ENCODE peak calls at places on chromosomes 11 and 22, in nine cellular contexts. One of them, this sample, is unnamed.
A peak's percentile ranks its signal among the peaks of the same experiment; 100 is the strongest.

GRCh38 chr11:113862430-113862829 is 12.9 kb downstream of the USP28 start:
- DNase-seq in GM20000: no peak
- DNase-seq in skeletal muscle cell: peak; percentile 31
- DNase-seq in foreskin fibroblast: peak; percentile 32
- DNase-seq in cardiac fibroblast: peak; percentile 6
- DNase-seq in ACHN: no peak
- DNase-seq in AG08396: peak; percentile 13
- DNase-seq in mammary epithelial cell: peak; percentile 15
- DNase-seq in T-helper 2 cell: no peak
- DNase-seq in this sample: peak; percentile 3

GRCh38 chr11:33701831-33702230 is 1.2 kb upstream of the C11orf91 start:
- DNase-seq in mammary epithelial cell: peak; percentile 91
- DNase-seq in cardiac fibroblast: peak; percentile 89
- DNase-seq in GM20000: no peak
- DNase-seq in T-helper 2 cell: no peak
- DNase-seq in skeletal muscle cell: peak; percentile 90
- DNase-seq in ACHN: no peak
- DNase-seq in AG08396: no peak
- DNase-seq in foreskin fibroblast: peak; percentile 88
- DNase-seq in this sample: no peak

GRCh38 chr22:50544078-50544745 is 1.5 kb upstream of the KLHDC7B start:
- DNase-seq in mammary epithelial cell: no peak
- DNase-seq in foreskin fibroblast: peak; percentile 85
- DNase-seq in AG08396: peak; percentile 86
- DNase-seq in ACHN: peak; percentile 81
- DNase-seq in cardiac fibroblast: peak; percentile 67
- DNase-seq in GM20000: peak; percentile 88
- DNase-seq in T-helper 2 cell: peak; percentile 73
- DNase-seq in skeletal muscle cell: no peak
- DNase-seq in this sample: no peak

GRCh38 chr11:60282291-60282690 is 1.8 kb downstream of the MS4A4A start:
- DNase-seq in GM20000: no peak
- DNase-seq in cardiac fibroblast: no peak
- DNase-seq in foreskin fibroblast: no peak
- DNase-seq in AG08396: no peak
- DNase-seq in skeletal muscle cell: no peak
- DNase-seq in T-helper 2 cell: no peak
- DNase-seq in ACHN: no peak
- DNase-seq in mammary epithelial cell: no peak
- DNase-seq in this sample: no peak

GRCh38 chr11:109309153-109309552 is 112.8 kb upstream of the C11orf87 start:
- DNase-seq in foreskin fibroblast: peak; percentile 3
- DNase-seq in ACHN: no peak
- DNase-seq in skeletal muscle cell: peak; percentile 68
- DNase-seq in GM20000: no peak
- DNase-seq in cardiac fibroblast: peak; percentile 59
- DNase-seq in mammary epithelial cell: no peak
- DNase-seq in T-helper 2 cell: no peak
- DNase-seq in AG08396: no peak
- DNase-seq in this sample: no peak

GRCh38 chr11:35424157-35424945 is 5.0 kb upstream of the SLC1A2 start:
- DNase-seq in skeletal muscle cell: no peak
- DNase-seq in foreskin fibroblast: peak; percentile 68
- DNase-seq in cardiac fibroblast: no peak
- DNase-seq in ACHN: no peak
- DNase-seq in GM20000: no peak
- DNase-seq in AG08396: peak; percentile 74
- DNase-seq in T-helper 2 cell: no peak
- DNase-seq in mammary epithelial cell: no peak
- DNase-seq in this sample: no peak

GRCh38 chr11:75820636-75821035 is 5.6 kb downstream of the UVRAG start:
- DNase-seq in skeletal muscle cell: no peak
- DNase-seq in ACHN: no peak
- DNase-seq in mammary epithelial cell: peak; percentile 59
- DNase-seq in GM20000: no peak
- DNase-seq in AG08396: no peak
- DNase-seq in cardiac fibroblast: peak; percentile 48
- DNase-seq in T-helper 2 cell: no peak
- DNase-seq in foreskin fibroblast: peak; percentile 83
- DNase-seq in this sample: no peak

GRCh38 chr22:21873619-21874018 is 6.2 kb upstream of the MAPK1 start:
- DNase-seq in skeletal muscle cell: no peak
- DNase-seq in T-helper 2 cell: no peak
- DNase-seq in foreskin fibroblast: no peak
- DNase-seq in mammary epithelial cell: no peak
- DNase-seq in ACHN: no peak
- DNase-seq in GM20000: no peak
- DNase-seq in cardiac fibroblast: no peak
- DNase-seq in AG08396: no peak
- DNase-seq in this sample: no peak

GRCh38 chr11:128624269-128625170 is 37.2 kb upstream of the ETS1 start:
- DNase-seq in GM20000: peak; percentile 67
- DNase-seq in AG08396: no peak
- DNase-seq in foreskin fibroblast: no peak
- DNase-seq in mammary epithelial cell: no peak
- DNase-seq in skeletal muscle cell: no peak
- DNase-seq in ACHN: no peak
- DNase-seq in T-helper 2 cell: peak; percentile 26
- DNase-seq in cardiac fibroblast: no peak
- DNase-seq in this sample: no peak

GRCh38 chr11:111635706-111636045 is 33.4 kb downstream of the SIK2 start:
- DNase-seq in mammary epithelial cell: no peak
- DNase-seq in skeletal muscle cell: peak; percentile 39
- DNase-seq in AG08396: peak; percentile 15
- DNase-seq in cardiac fibroblast: peak; percentile 81
- DNase-seq in T-helper 2 cell: no peak
- DNase-seq in GM20000: no peak
- DNase-seq in foreskin fibroblast: peak; percentile 49
- DNase-seq in ACHN: peak; percentile 30
- DNase-seq in this sample: no peak

GRCh38 chr11:62555464-62556092 is 9.0 kb upstream of the AHNAK start:
- DNase-seq in cardiac fibroblast: peak; percentile 47
- DNase-seq in GM20000: peak; percentile 62
- DNase-seq in T-helper 2 cell: peak; percentile 68
- DNase-seq in mammary epithelial cell: no peak
- DNase-seq in foreskin fibroblast: peak; percentile 57
- DNase-seq in AG08396: no peak
- DNase-seq in ACHN: peak; percentile 17
- DNase-seq in skeletal muscle cell: no peak
- DNase-seq in this sample: no peak

This sample was measured in HS-5.